ENCODE peak calls at places on chromosomes 3 and 15, in six cellular contexts. One of them, this sample, is unnamed.

GRCh38 chr3:52222319-52223221 is 2.9 kb downstream of the TLR9 start:
- DNase-seq in endothelial cell of umbilical vein: no peak
- DNase-seq in HCT116: no peak
- DNase-seq in A549: no peak
- DNase-seq in tibial nerve: no peak
- DNase-seq in ovary: no peak
- DNase-seq in this sample: no peak

GRCh38 chr3:134650431-134651346 is at the start of gene KY:
- DNase-seq in endothelial cell of umbilical vein: no peak
- DNase-seq in HCT116: no peak
- DNase-seq in A549: peak
- DNase-seq in tibial nerve: no peak
- DNase-seq in ovary: peak
- DNase-seq in this sample: peak

GRCh38 chr3:108552267-108553159 is 36.7 kb downstream of the CIP2A start:
- DNase-seq in endothelial cell of umbilical vein: peak
- DNase-seq in HCT116: peak
- DNase-seq in A549: peak
- DNase-seq in tibial nerve: peak
- DNase-seq in ovary: no peak
- DNase-seq in this sample: no peak

GRCh38 chr15:45637552-45638033 is 2.8 kb downstream of the SQOR start:
- DNase-seq in endothelial cell of umbilical vein: peak
- DNase-seq in HCT116: no peak
- DNase-seq in A549: peak
- DNase-seq in tibial nerve: peak
- DNase-seq in ovary: peak
- DNase-seq in this sample: peak

GRCh38 chr3:186314896-186315295 is 47.1 kb downstream of the DGKG start:
- DNase-seq in endothelial cell of umbilical vein: no peak
- DNase-seq in HCT116: no peak
- DNase-seq in A549: no peak
- DNase-seq in tibial nerve: no peak
- DNase-seq in ovary: no peak
- DNase-seq in this sample: no peak

GRCh38 chr15:98689431-98689861 is 41.1 kb downstream of the IGF1R start:
- DNase-seq in endothelial cell of umbilical vein: no peak
- DNase-seq in HCT116: no peak
- DNase-seq in A549: no peak
- DNase-seq in tibial nerve: no peak
- DNase-seq in ovary: no peak
- DNase-seq in this sample: no peak

GRCh38 chr3:8767181-8767666 is 2.2 kb downstream of the OXTR start:
- DNase-seq in endothelial cell of umbilical vein: peak
- DNase-seq in HCT116: no peak
- DNase-seq in A549: no peak
- DNase-seq in tibial nerve: no peak
- DNase-seq in ovary: no peak
- DNase-seq in this sample: no peak

GRCh38 chr3:100213891-100214573 is 46.8 kb upstream of the TBC1D23 start:
- DNase-seq in endothelial cell of umbilical vein: no peak
- DNase-seq in HCT116: no peak
- DNase-seq in A549: no peak
- DNase-seq in tibial nerve: no peak
- DNase-seq in ovary: no peak
- DNase-seq in this sample: no peak

GRCh38 chr3:155676252-155676981 is 68.5 kb downstream of the PLCH1 start:
- DNase-seq in endothelial cell of umbilical vein: no peak
- DNase-seq in HCT116: no peak
- DNase-seq in A549: no peak
- DNase-seq in tibial nerve: no peak
- DNase-seq in ovary: peak
- DNase-seq in this sample: no peak

GRCh38 chr3:127770671-127771370 is 51.5 kb downstream of the MGLL start:
- DNase-seq in endothelial cell of umbilical vein: no peak
- DNase-seq in HCT116: no peak
- DNase-seq in A549: no peak
- DNase-seq in tibial nerve: no peak
- DNase-seq in ovary: no peak
- DNase-seq in this sample: no peak

GRCh38 chr15:23857028-23857641 is 170.0 kb upstream of the NDN start:
- DNase-seq in endothelial cell of umbilical vein: peak
- DNase-seq in HCT116: no peak
- DNase-seq in A549: peak
- DNase-seq in tibial nerve: peak
- DNase-seq in ovary: no peak
- DNase-seq in this sample: peak

GRCh38 chr3:59386165-59386564 is 336.3 kb upstream of the CFAP20DC start:
- DNase-seq in endothelial cell of umbilical vein: no peak
- DNase-seq in HCT116: no peak
- DNase-seq in A549: no peak
- DNase-seq in tibial nerve: no peak
- DNase-seq in ovary: no peak
- DNase-seq in this sample: no peak

GRCh38 chr3:75906555-75907112 is 121.3 kb upstream of the ZNF717 start:
- DNase-seq in endothelial cell of umbilical vein: no peak
- DNase-seq in HCT116: no peak
- DNase-seq in A549: no peak
- DNase-seq in tibial nerve: no peak
- DNase-seq in ovary: no peak
- DNase-seq in this sample: no peak

GRCh38 chr3:57557088-57557537 is 1.0 kb downstream of the PDE12 start:
- DNase-seq in endothelial cell of umbilical vein: peak
- DNase-seq in HCT116: no peak
- DNase-seq in A549: peak
- DNase-seq in tibial nerve: no peak
- DNase-seq in ovary: no peak
- DNase-seq in this sample: no peak

GRCh38 chr3:57555316-57555715 is 758 bp upstream of the PDE12 start:
- DNase-seq in endothelial cell of umbilical vein: no peak
- DNase-seq in HCT116: no peak
- DNase-seq in A549: peak
- DNase-seq in tibial nerve: no peak
- DNase-seq in ovary: no peak
- DNase-seq in this sample: no peak

GRCh38 chr3:57556459-57557087 is 499 bp downstream of the PDE12 start:
- DNase-seq in endothelial cell of umbilical vein: no peak
- DNase-seq in HCT116: no peak
- DNase-seq in A549: peak
- DNase-seq in tibial nerve: no peak
- DNase-seq in ovary: no peak
- DNase-seq in this sample: peak

GRCh38 chr3:57559526-57559925 is 3.5 kb downstream of the PDE12 start:
- DNase-seq in endothelial cell of umbilical vein: no peak
- DNase-seq in HCT116: no peak
- DNase-seq in A549: no peak
- DNase-seq in tibial nerve: no peak
- DNase-seq in ovary: no peak
- DNase-seq in this sample: no peak

DNA sequence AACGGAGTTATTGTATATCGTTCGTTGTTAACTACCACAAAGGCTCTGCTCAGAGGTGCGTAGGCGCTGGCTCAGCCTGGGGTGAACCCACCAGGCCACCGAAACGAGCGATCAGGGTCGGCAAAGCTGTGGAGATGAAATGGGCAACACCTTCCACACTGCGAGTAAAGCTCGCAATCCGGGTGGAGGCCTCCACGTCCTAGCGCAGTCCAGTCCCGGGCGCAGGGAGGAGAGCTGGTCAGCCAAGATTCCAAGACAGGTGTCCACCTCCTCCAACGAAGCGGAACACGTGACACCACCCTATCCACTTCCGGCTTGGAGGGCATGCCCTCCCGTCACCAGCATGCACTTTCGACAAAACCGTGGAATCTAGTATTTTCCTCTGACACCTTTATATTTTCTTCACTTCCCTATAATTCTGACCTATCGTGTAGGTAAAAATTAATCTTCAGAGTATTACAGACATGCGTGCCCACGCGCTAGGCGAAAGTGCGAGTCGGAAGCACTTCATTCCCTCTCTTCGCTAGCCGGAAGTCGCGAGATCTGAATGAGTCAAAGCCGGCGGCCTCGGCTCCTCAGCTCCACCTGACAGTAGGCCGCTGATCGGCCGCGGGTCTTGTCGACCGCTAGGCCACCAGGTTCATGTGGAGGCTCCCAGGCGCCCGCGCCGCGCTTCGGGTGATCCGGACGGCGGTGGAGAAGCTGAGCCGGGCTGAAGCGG is at the start of gene PDE12:
- DNase-seq in endothelial cell of umbilical vein: peak
- DNase-seq in HCT116: peak
- DNase-seq in A549: peak
- DNase-seq in tibial nerve: peak
- DNase-seq in ovary: peak
- DNase-seq in this sample: peak
- TF ChIP-seq POLR2A in endothelial cell of umbilical vein: peak
- TF ChIP-seq POLR2A in HCT116: peak
- TF ChIP-seq POLR2A in A549: peak
- TF ChIP-seq POLR2A in tibial nerve: no peak
- TF ChIP-seq POLR2A in ovary: peak
- TF ChIP-seq POLR2A in this sample: no peak

DNA sequence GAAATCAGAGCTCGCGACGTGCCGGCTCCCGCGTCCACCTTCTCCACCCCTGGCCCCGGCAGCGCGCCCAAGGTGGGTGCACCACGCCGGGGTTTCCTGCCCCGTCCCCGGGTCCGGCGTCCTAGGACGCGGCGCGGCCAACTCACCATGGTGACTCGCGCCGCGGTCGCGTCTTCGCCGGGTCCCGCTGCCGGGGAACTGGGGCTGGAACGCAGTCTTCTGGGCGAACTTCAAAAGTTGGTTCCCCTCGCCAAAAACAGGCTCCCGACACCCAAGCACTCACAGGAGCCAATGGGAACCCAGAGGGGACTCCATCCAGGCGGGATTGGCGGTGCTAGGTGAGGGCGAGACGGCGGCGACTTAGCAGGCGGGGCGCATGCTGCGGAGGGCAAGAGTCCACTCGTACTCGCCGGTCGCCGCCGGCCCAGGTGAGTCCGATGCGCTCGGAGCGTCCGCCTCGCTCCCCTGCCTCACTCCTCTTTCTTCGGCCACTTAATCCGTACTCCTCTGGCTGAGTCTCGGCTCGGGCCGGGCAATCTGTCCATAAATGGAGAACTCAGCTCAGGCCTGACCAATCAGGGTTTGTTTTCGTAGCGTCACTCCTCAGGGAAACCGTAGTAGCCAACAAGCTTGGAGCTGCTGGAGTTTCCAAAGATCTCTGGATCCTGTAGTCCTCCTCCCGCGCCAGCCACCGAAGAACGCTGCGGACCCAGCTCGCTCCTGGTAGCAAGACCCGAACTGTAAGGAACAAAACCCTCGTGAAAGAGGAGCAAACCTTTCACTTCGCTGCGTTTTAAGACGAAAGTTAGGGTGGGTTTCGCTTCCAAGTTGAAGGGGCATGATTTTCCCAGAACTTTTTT is at the start of gene MYO1E:
- DNase-seq in endothelial cell of umbilical vein: peak
- DNase-seq in HCT116: peak
- DNase-seq in A549: peak
- DNase-seq in tibial nerve: peak
- DNase-seq in ovary: peak
- DNase-seq in this sample: peak
- TF ChIP-seq POLR2A in endothelial cell of umbilical vein: peak
- TF ChIP-seq POLR2A in HCT116: peak
- TF ChIP-seq POLR2A in A549: peak
- TF ChIP-seq POLR2A in tibial nerve: peak
- TF ChIP-seq POLR2A in ovary: peak
- TF ChIP-seq POLR2A in this sample: peak

DNA sequence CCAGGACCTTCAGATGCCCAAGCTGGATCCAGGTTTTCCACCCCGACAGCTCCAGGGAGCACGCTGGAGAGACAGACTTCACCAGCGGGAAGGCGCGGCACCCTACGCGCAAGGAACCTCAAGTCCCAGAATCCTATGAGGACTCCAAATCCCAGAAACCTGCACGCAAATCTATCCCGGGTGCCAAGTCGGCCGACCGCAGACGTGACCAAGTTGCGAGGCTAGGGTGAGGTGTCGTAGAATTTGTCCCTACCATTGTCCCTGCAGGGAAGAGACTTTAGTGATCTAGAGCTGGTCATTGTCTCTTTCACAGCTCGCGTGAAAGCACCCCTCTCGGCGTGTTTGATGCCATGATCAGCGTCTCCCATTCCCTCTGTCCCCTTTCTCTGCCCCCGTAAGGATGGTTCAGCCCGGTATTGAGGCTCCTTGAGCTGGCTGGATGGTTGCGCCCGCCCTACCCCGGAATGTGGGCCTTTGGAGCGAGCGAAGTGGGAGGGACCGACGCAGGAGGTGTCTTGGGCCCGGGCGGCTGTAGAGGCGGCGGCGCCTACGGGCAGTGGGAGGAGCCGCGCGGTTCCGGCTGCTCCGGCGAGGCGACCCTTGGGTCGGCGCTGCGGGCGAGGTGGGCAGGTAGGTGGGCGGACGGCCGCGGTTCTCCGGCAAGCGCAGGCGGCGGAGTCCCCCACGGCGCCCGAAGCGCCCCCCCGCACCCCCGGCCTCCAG is at the start of gene PRKCI:
- DNase-seq in endothelial cell of umbilical vein: peak
- DNase-seq in HCT116: peak
- DNase-seq in A549: peak
- DNase-seq in tibial nerve: peak
- DNase-seq in ovary: peak
- DNase-seq in this sample: peak
- TF ChIP-seq POLR2A in endothelial cell of umbilical vein: peak
- TF ChIP-seq POLR2A in HCT116: peak
- TF ChIP-seq POLR2A in A549: peak
- TF ChIP-seq POLR2A in tibial nerve: peak
- TF ChIP-seq POLR2A in ovary: peak
- TF ChIP-seq POLR2A in this sample: no peak

DNA sequence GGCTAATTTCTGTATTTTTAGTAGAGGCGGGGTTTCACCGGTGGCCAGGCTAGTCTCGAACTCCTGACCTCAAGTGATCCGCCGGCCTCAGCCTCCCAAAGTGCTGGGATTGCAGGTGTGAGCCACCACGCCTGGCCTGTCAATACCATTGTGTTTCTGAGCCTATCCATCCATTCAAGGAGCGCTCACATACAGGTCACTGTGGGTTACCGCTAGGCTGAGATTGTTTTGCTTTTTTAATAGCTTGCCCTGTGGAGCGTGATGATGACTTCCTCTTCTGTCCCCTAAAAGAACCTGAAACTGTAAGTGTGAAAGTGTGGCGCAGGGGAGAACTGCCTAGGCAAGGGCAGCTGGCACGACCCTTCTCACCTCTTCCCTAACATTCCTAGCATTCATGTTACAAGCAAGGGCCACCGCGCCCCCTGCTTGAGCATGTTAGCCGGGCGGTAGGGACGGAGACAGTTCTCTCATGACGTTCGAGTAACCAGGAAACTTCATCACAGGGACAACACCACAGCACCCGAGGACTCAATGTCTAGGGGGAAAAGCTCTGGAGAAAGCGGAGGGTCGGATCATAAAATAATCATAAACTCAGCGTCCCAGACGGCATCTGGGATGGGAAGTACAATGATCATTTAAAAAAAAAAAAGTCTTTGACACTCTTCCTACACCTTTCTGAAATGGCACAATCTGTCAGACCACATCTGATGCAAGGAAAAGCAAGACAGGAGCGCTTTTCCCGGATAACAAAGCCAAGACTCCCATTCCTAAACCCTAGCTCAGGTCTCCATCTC is 785 bp downstream of the LAMP3 start:
- DNase-seq in endothelial cell of umbilical vein: no peak
- DNase-seq in HCT116: no peak
- DNase-seq in A549: no peak
- DNase-seq in tibial nerve: no peak
- DNase-seq in ovary: no peak
- DNase-seq in this sample: no peak
- TF ChIP-seq POLR2A in endothelial cell of umbilical vein: no peak
- TF ChIP-seq POLR2A in HCT116: no peak
- TF ChIP-seq POLR2A in A549: no peak
- TF ChIP-seq POLR2A in tibial nerve: no peak
- TF ChIP-seq POLR2A in ovary: no peak
- TF ChIP-seq POLR2A in this sample: no peak

GRCh38 chr3:50354850-50355249 is 4.2 kb downstream of the CYB561D2 start:
- DNase-seq in endothelial cell of umbilical vein: no peak
- DNase-seq in HCT116: no peak
- DNase-seq in A549: no peak
- DNase-seq in tibial nerve: no peak
- DNase-seq in ovary: no peak
- DNase-seq in this sample: no peak
- TF ChIP-seq POLR2A in endothelial cell of umbilical vein: no peak
- TF ChIP-seq POLR2A in HCT116: no peak
- TF ChIP-seq POLR2A in A549: no peak
- TF ChIP-seq POLR2A in tibial nerve: no peak
- TF ChIP-seq POLR2A in ovary: no peak
- TF ChIP-seq POLR2A in this sample: no peak

This sample was measured in heart left ventricle.